ENCODE peak calls at places on chromosome 3, in eight cellular contexts. One of them, this sample, is unnamed.

GRCh38 chr3:15331606-15332404 is 581 bp downstream of the SH3BP5 start:
- DNase-seq in Caco-2: peak; percentile 22
- DNase-seq in right atrium auricular region: peak; percentile 77
- DNase-seq in CD8-positive, alpha-beta memory T cell: peak; percentile 19
- DNase-seq in GM23248: peak; percentile 66
- DNase-seq in tibial artery: peak; percentile 52
- DNase-seq in heart left ventricle: peak; percentile 32
- DNase-seq in naive thymus-derived CD4-positive, alpha-beta T cell: peak; percentile 40
- DNase-seq in this sample: no peak

GRCh38 chr3:186772886-186773417 is 10.4 kb upstream of the EIF4A2 start:
- DNase-seq in Caco-2: no peak
- DNase-seq in right atrium auricular region: peak; percentile 76
- DNase-seq in CD8-positive, alpha-beta memory T cell: peak; percentile 50
- DNase-seq in GM23248: peak; percentile 82
- DNase-seq in tibial artery: peak; percentile 78
- DNase-seq in heart left ventricle: peak; percentile 82
- DNase-seq in naive thymus-derived CD4-positive, alpha-beta T cell: peak; percentile 42
- DNase-seq in this sample: peak; percentile 24

GRCh38 chr3:76724075-76724474 is 315.8 kb upstream of the ROBO2 start:
- DNase-seq in Caco-2: no peak
- DNase-seq in right atrium auricular region: no peak
- DNase-seq in CD8-positive, alpha-beta memory T cell: no peak
- DNase-seq in GM23248: no peak
- DNase-seq in tibial artery: no peak
- DNase-seq in heart left ventricle: no peak
- DNase-seq in naive thymus-derived CD4-positive, alpha-beta T cell: no peak
- DNase-seq in this sample: no peak

GRCh38 chr3:125165189-125165947 is 47.2 kb downstream of the SLC12A8 start:
- DNase-seq in Caco-2: peak; percentile 47
- DNase-seq in right atrium auricular region: no peak
- DNase-seq in CD8-positive, alpha-beta memory T cell: no peak
- DNase-seq in GM23248: peak; percentile 68
- DNase-seq in tibial artery: peak; percentile 61
- DNase-seq in heart left ventricle: peak; percentile 56
- DNase-seq in naive thymus-derived CD4-positive, alpha-beta T cell: no peak
- DNase-seq in this sample: no peak

GRCh38 chr3:141313091-141313683 is 55.1 kb upstream of the ZBTB38 start:
- DNase-seq in Caco-2: no peak
- DNase-seq in right atrium auricular region: peak; percentile 48
- DNase-seq in CD8-positive, alpha-beta memory T cell: no peak
- DNase-seq in GM23248: no peak
- DNase-seq in tibial artery: no peak
- DNase-seq in heart left ventricle: no peak
- DNase-seq in naive thymus-derived CD4-positive, alpha-beta T cell: no peak
- DNase-seq in this sample: no peak

GRCh38 chr3:15637131-15637951 is 35.8 kb downstream of the BTD start:
- DNase-seq in Caco-2: no peak
- DNase-seq in right atrium auricular region: no peak
- DNase-seq in CD8-positive, alpha-beta memory T cell: no peak
- DNase-seq in GM23248: no peak
- DNase-seq in tibial artery: no peak
- DNase-seq in heart left ventricle: no peak
- DNase-seq in naive thymus-derived CD4-positive, alpha-beta T cell: no peak
- DNase-seq in this sample: no peak

GRCh38 chr3:116280130-116280740 is 165.1 kb downstream of the LSAMP start:
- DNase-seq in Caco-2: no peak
- DNase-seq in right atrium auricular region: no peak
- DNase-seq in CD8-positive, alpha-beta memory T cell: no peak
- DNase-seq in GM23248: no peak
- DNase-seq in tibial artery: no peak
- DNase-seq in heart left ventricle: no peak
- DNase-seq in naive thymus-derived CD4-positive, alpha-beta T cell: no peak
- DNase-seq in this sample: no peak

GRCh38 chr3:81998139-81998755 is 236.8 kb upstream of the GBE1 start:
- DNase-seq in Caco-2: no peak
- DNase-seq in right atrium auricular region: no peak
- DNase-seq in CD8-positive, alpha-beta memory T cell: no peak
- DNase-seq in GM23248: peak; percentile 56
- DNase-seq in tibial artery: no peak
- DNase-seq in heart left ventricle: no peak
- DNase-seq in naive thymus-derived CD4-positive, alpha-beta T cell: no peak
- DNase-seq in this sample: no peak

GRCh38 chr3:143814358-143814968 is 33.8 kb downstream of the SLC9A9 start:
- DNase-seq in Caco-2: no peak
- DNase-seq in right atrium auricular region: no peak
- DNase-seq in CD8-positive, alpha-beta memory T cell: no peak
- DNase-seq in GM23248: no peak
- DNase-seq in tibial artery: peak; percentile 56
- DNase-seq in heart left ventricle: no peak
- DNase-seq in naive thymus-derived CD4-positive, alpha-beta T cell: no peak
- DNase-seq in this sample: no peak

GRCh38 chr3:106552401-106553043 is 683.7 kb upstream of the CBLB start:
- DNase-seq in Caco-2: no peak
- DNase-seq in right atrium auricular region: no peak
- DNase-seq in CD8-positive, alpha-beta memory T cell: no peak
- DNase-seq in GM23248: no peak
- DNase-seq in tibial artery: no peak
- DNase-seq in heart left ventricle: no peak
- DNase-seq in naive thymus-derived CD4-positive, alpha-beta T cell: no peak
- DNase-seq in this sample: no peak

GRCh38 chr3:141393151-141394076 is 25.1 kb downstream of the ZBTB38 start:
- DNase-seq in Caco-2: no peak
- DNase-seq in right atrium auricular region: no peak
- DNase-seq in CD8-positive, alpha-beta memory T cell: no peak
- DNase-seq in GM23248: no peak
- DNase-seq in tibial artery: no peak
- DNase-seq in heart left ventricle: no peak
- DNase-seq in naive thymus-derived CD4-positive, alpha-beta T cell: no peak
- DNase-seq in this sample: no peak

GRCh38 chr3:27666708-27667107 is 55.4 kb downstream of the EOMES start:
- DNase-seq in Caco-2: no peak
- DNase-seq in right atrium auricular region: peak; percentile 72
- DNase-seq in CD8-positive, alpha-beta memory T cell: no peak
- DNase-seq in GM23248: peak; percentile 90
- DNase-seq in tibial artery: peak; percentile 78
- DNase-seq in heart left ventricle: peak; percentile 83
- DNase-seq in naive thymus-derived CD4-positive, alpha-beta T cell: no peak
- DNase-seq in this sample: no peak

GRCh38 chr3:61560452-61561373 is 658 bp upstream of the PTPRG start:
- DNase-seq in Caco-2: peak; percentile 83
- DNase-seq in right atrium auricular region: peak; percentile 90
- DNase-seq in CD8-positive, alpha-beta memory T cell: no peak
- DNase-seq in GM23248: peak; percentile 90
- DNase-seq in tibial artery: peak; percentile 87
- DNase-seq in heart left ventricle: peak; percentile 91
- DNase-seq in naive thymus-derived CD4-positive, alpha-beta T cell: no peak
- DNase-seq in this sample: no peak

GRCh38 chr3:196962108-196962929 is 6.3 kb downstream of the PIGZ start:
- DNase-seq in Caco-2: peak; percentile 69
- DNase-seq in right atrium auricular region: no peak
- DNase-seq in CD8-positive, alpha-beta memory T cell: no peak
- DNase-seq in GM23248: no peak
- DNase-seq in tibial artery: no peak
- DNase-seq in heart left ventricle: no peak
- DNase-seq in naive thymus-derived CD4-positive, alpha-beta T cell: no peak
- DNase-seq in this sample: no peak

GRCh38 chr3:165389064-165389463 is 192.9 kb upstream of the SLITRK3 start:
- DNase-seq in Caco-2: no peak
- DNase-seq in right atrium auricular region: no peak
- DNase-seq in CD8-positive, alpha-beta memory T cell: no peak
- DNase-seq in GM23248: no peak
- DNase-seq in tibial artery: no peak
- DNase-seq in heart left ventricle: no peak
- DNase-seq in naive thymus-derived CD4-positive, alpha-beta T cell: no peak
- DNase-seq in this sample: no peak

GRCh38 chr3:184645304-184645703 is 66.6 kb downstream of the MAGEF1 start:
- DNase-seq in Caco-2: peak; percentile 55
- DNase-seq in right atrium auricular region: no peak
- DNase-seq in CD8-positive, alpha-beta memory T cell: no peak
- DNase-seq in GM23248: no peak
- DNase-seq in tibial artery: no peak
- DNase-seq in heart left ventricle: no peak
- DNase-seq in naive thymus-derived CD4-positive, alpha-beta T cell: no peak
- DNase-seq in this sample: no peak

GRCh38 chr3:178822722-178823121 is 248.9 kb downstream of the ZMAT3 start:
- DNase-seq in Caco-2: no peak
- DNase-seq in right atrium auricular region: no peak
- DNase-seq in CD8-positive, alpha-beta memory T cell: no peak
- DNase-seq in GM23248: no peak
- DNase-seq in tibial artery: no peak
- DNase-seq in heart left ventricle: no peak
- DNase-seq in naive thymus-derived CD4-positive, alpha-beta T cell: no peak
- DNase-seq in this sample: no peak

GRCh38 chr3:151037746-151038145 is 47.7 kb upstream of the MED12L start:
- DNase-seq in Caco-2: no peak
- DNase-seq in right atrium auricular region: no peak
- DNase-seq in CD8-positive, alpha-beta memory T cell: no peak
- DNase-seq in GM23248: peak; percentile 97
- DNase-seq in tibial artery: no peak
- DNase-seq in heart left ventricle: peak; percentile 34
- DNase-seq in naive thymus-derived CD4-positive, alpha-beta T cell: no peak
- DNase-seq in this sample: no peak

GRCh38 chr3:156211583-156211982 is 91.2 kb downstream of the KCNAB1 start:
- DNase-seq in Caco-2: no peak
- DNase-seq in right atrium auricular region: no peak
- DNase-seq in CD8-positive, alpha-beta memory T cell: no peak
- DNase-seq in GM23248: peak; percentile 29
- DNase-seq in tibial artery: no peak
- DNase-seq in heart left ventricle: no peak
- DNase-seq in naive thymus-derived CD4-positive, alpha-beta T cell: no peak
- DNase-seq in this sample: no peak

GRCh38 chr3:4174760-4175159 is 128.4 kb upstream of the SETMAR start:
- DNase-seq in Caco-2: no peak
- DNase-seq in right atrium auricular region: no peak
- DNase-seq in CD8-positive, alpha-beta memory T cell: no peak
- DNase-seq in GM23248: no peak
- DNase-seq in tibial artery: no peak
- DNase-seq in heart left ventricle: no peak
- DNase-seq in naive thymus-derived CD4-positive, alpha-beta T cell: no peak
- DNase-seq in this sample: no peak

GRCh38 chr3:195160257-195160898 is 110.6 kb downstream of the XXYLT1 start:
- DNase-seq in Caco-2: peak; percentile 41
- DNase-seq in right atrium auricular region: no peak
- DNase-seq in CD8-positive, alpha-beta memory T cell: no peak
- DNase-seq in GM23248: peak; percentile 67
- DNase-seq in tibial artery: no peak
- DNase-seq in heart left ventricle: no peak
- DNase-seq in naive thymus-derived CD4-positive, alpha-beta T cell: no peak
- DNase-seq in this sample: no peak
- H3K4me3 ChIP-seq in Caco-2: no peak overlapping the region
- H3K4me3 ChIP-seq in right atrium auricular region: no peak overlapping the region
- H3K4me3 ChIP-seq in CD8-positive, alpha-beta memory T cell: no peak overlapping the region
- H3K4me3 ChIP-seq in GM23248: peak overlapping the region; percentile 52
- H3K4me3 ChIP-seq in tibial artery: no peak overlapping the region
- H3K4me3 ChIP-seq in heart left ventricle: no peak overlapping the region
- H3K4me3 ChIP-seq in naive thymus-derived CD4-positive, alpha-beta T cell: no peak overlapping the region
- H3K4me3 ChIP-seq in this sample: no peak overlapping the region

DNA sequence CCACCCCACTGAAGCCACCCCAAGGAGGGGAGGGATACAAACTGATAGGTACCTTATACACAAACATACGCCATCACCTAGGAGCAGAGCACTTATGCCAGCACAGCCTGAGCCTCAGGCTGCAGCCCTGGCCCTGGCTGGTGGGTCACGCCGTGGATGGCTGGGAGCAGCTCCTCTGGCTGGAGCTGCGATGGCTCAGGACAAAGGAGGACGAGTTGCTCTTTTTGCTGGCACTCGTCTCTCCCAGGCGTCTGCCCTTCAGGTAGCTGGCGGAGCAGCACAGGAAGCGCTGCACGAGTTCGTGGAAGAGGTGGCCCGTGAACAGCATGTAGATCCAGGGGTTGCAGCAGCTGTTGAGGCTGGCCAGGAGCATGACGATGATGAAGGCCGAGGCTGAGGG is 16.6 kb downstream of the OXTR start:
- DNase-seq in Caco-2: no peak
- DNase-seq in right atrium auricular region: no peak
- DNase-seq in CD8-positive, alpha-beta memory T cell: no peak
- DNase-seq in GM23248: no peak
- DNase-seq in tibial artery: no peak
- DNase-seq in heart left ventricle: no peak
- DNase-seq in naive thymus-derived CD4-positive, alpha-beta T cell: no peak
- DNase-seq in this sample: no peak
- H3K4me3 ChIP-seq in Caco-2: no peak overlapping the region
- H3K4me3 ChIP-seq in right atrium auricular region: no peak overlapping the region
- H3K4me3 ChIP-seq in CD8-positive, alpha-beta memory T cell: no peak overlapping the region
- H3K4me3 ChIP-seq in GM23248: no peak overlapping the region
- H3K4me3 ChIP-seq in tibial artery: no peak overlapping the region
- H3K4me3 ChIP-seq in heart left ventricle: no peak overlapping the region
- H3K4me3 ChIP-seq in naive thymus-derived CD4-positive, alpha-beta T cell: no peak overlapping the region
- H3K4me3 ChIP-seq in this sample: no peak overlapping the region

GRCh38 chr3:147421184-147421912 is 12.2 kb downstream of the ZIC1 start:
- DNase-seq in Caco-2: no peak
- DNase-seq in right atrium auricular region: no peak
- DNase-seq in CD8-positive, alpha-beta memory T cell: no peak
- DNase-seq in GM23248: peak; percentile 64
- DNase-seq in tibial artery: no peak
- DNase-seq in heart left ventricle: no peak
- DNase-seq in naive thymus-derived CD4-positive, alpha-beta T cell: no peak
- DNase-seq in this sample: no peak

GRCh38 chr3:147422226-147422933 is 13.2 kb downstream of the ZIC1 start:
- DNase-seq in Caco-2: no peak
- DNase-seq in right atrium auricular region: no peak
- DNase-seq in CD8-positive, alpha-beta memory T cell: no peak
- DNase-seq in GM23248: no peak
- DNase-seq in tibial artery: no peak
- DNase-seq in heart left ventricle: no peak
- DNase-seq in naive thymus-derived CD4-positive, alpha-beta T cell: no peak
- DNase-seq in this sample: no peak

GRCh38 chr3:147419731-147420360 is 10.7 kb downstream of the ZIC1 start:
- DNase-seq in Caco-2: no peak
- DNase-seq in right atrium auricular region: no peak
- DNase-seq in CD8-positive, alpha-beta memory T cell: no peak
- DNase-seq in GM23248: no peak
- DNase-seq in tibial artery: no peak
- DNase-seq in heart left ventricle: no peak
- DNase-seq in naive thymus-derived CD4-positive, alpha-beta T cell: no peak
- DNase-seq in this sample: no peak

GRCh38 chr3:147419062-147419701 is 10.0 kb downstream of the ZIC1 start:
- DNase-seq in Caco-2: no peak
- DNase-seq in right atrium auricular region: no peak
- DNase-seq in CD8-positive, alpha-beta memory T cell: no peak
- DNase-seq in GM23248: peak; percentile 22
- DNase-seq in tibial artery: no peak
- DNase-seq in heart left ventricle: no peak
- DNase-seq in naive thymus-derived CD4-positive, alpha-beta T cell: no peak
- DNase-seq in this sample: no peak

GRCh38 chr3:147420361-147421183 is 11.4 kb downstream of the ZIC1 start:
- DNase-seq in Caco-2: no peak
- DNase-seq in right atrium auricular region: no peak
- DNase-seq in CD8-positive, alpha-beta memory T cell: no peak
- DNase-seq in GM23248: no peak
- DNase-seq in tibial artery: no peak
- DNase-seq in heart left ventricle: no peak
- DNase-seq in naive thymus-derived CD4-positive, alpha-beta T cell: no peak
- DNase-seq in this sample: no peak
- H3K4me3 ChIP-seq in Caco-2: no peak overlapping the region
- H3K4me3 ChIP-seq in right atrium auricular region: no peak overlapping the region
- H3K4me3 ChIP-seq in CD8-positive, alpha-beta memory T cell: no peak overlapping the region
- H3K4me3 ChIP-seq in GM23248: peak overlapping the region; percentile 63
- H3K4me3 ChIP-seq in tibial artery: no peak overlapping the region
- H3K4me3 ChIP-seq in heart left ventricle: no peak overlapping the region
- H3K4me3 ChIP-seq in naive thymus-derived CD4-positive, alpha-beta T cell: no peak overlapping the region
- H3K4me3 ChIP-seq in this sample: no peak overlapping the region

GRCh38 chr3:126523745-126524428 is at the start of gene CHST13:
- DNase-seq in Caco-2: peak; percentile 85
- DNase-seq in right atrium auricular region: no peak
- DNase-seq in CD8-positive, alpha-beta memory T cell: no peak
- DNase-seq in GM23248: peak; percentile 79
- DNase-seq in tibial artery: no peak
- DNase-seq in heart left ventricle: peak; percentile 75
- DNase-seq in naive thymus-derived CD4-positive, alpha-beta T cell: no peak
- DNase-seq in this sample: no peak
- H3K4me3 ChIP-seq in Caco-2: peak within 1 kb of the TSS; percentile 67
- H3K4me3 ChIP-seq in right atrium auricular region: peak within 1 kb of the TSS; percentile 30
- H3K4me3 ChIP-seq in CD8-positive, alpha-beta memory T cell: no peak within 1 kb of the TSS
- H3K4me3 ChIP-seq in GM23248: peak within 1 kb of the TSS; percentile 60
- H3K4me3 ChIP-seq in tibial artery: peak within 1 kb of the TSS; percentile 51
- H3K4me3 ChIP-seq in heart left ventricle: peak within 1 kb of the TSS; percentile 48
- H3K4me3 ChIP-seq in naive thymus-derived CD4-positive, alpha-beta T cell: no peak within 1 kb of the TSS
- H3K4me3 ChIP-seq in this sample: no peak within 1 kb of the TSS

This sample was measured in effector memory CD4-positive, alpha-beta T cell.